ENCODE peak calls at places on chromosomes 16 and 17, in eight cellular contexts. One of them, this sample, is unnamed.

GRCh38 chr17:58308173-58308984 is 20.2 kb downstream of the TSPOAP1 start:
- DNase-seq in Panc1: no peak
- DNase-seq in transverse colon: no peak
- DNase-seq in BE2C: peak; percentile 62
- DNase-seq in endodermal cell: peak; percentile 96
- DNase-seq in kidney: peak; percentile 72
- DNase-seq in neuronal stem cell: no peak
- DNase-seq in CD8-positive, alpha-beta memory T cell: no peak
- DNase-seq in this sample: peak; percentile 28

GRCh38 chr16:12553191-12553590 is 250.5 kb downstream of the CPPED1 start:
- DNase-seq in Panc1: no peak
- DNase-seq in transverse colon: no peak
- DNase-seq in BE2C: no peak
- DNase-seq in endodermal cell: no peak
- DNase-seq in kidney: no peak
- DNase-seq in neuronal stem cell: no peak
- DNase-seq in CD8-positive, alpha-beta memory T cell: no peak
- DNase-seq in this sample: no peak

GRCh38 chr17:67477687-67478086 is 100.6 kb downstream of the PITPNC1 start:
- DNase-seq in Panc1: no peak
- DNase-seq in transverse colon: no peak
- DNase-seq in BE2C: no peak
- DNase-seq in endodermal cell: peak; percentile 45
- DNase-seq in kidney: no peak
- DNase-seq in neuronal stem cell: no peak
- DNase-seq in CD8-positive, alpha-beta memory T cell: no peak
- DNase-seq in this sample: no peak

GRCh38 chr17:49971848-49972485 is 3.0 kb downstream of the DLX4 start:
- DNase-seq in Panc1: no peak
- DNase-seq in transverse colon: no peak
- DNase-seq in BE2C: peak; percentile 47
- DNase-seq in endodermal cell: peak; percentile 83
- DNase-seq in kidney: peak; percentile 76
- DNase-seq in neuronal stem cell: no peak
- DNase-seq in CD8-positive, alpha-beta memory T cell: no peak
- DNase-seq in this sample: peak; percentile 71

GRCh38 chr16:11632455-11632921 is 35.8 kb upstream of the SNN start:
- DNase-seq in Panc1: no peak
- DNase-seq in transverse colon: peak; percentile 35
- DNase-seq in BE2C: no peak
- DNase-seq in endodermal cell: peak; percentile 57
- DNase-seq in kidney: peak; percentile 96
- DNase-seq in neuronal stem cell: peak; percentile 51
- DNase-seq in CD8-positive, alpha-beta memory T cell: no peak
- DNase-seq in this sample: no peak

GRCh38 chr17:12765544-12765943 is 23.8 kb upstream of the ARHGAP44 start:
- DNase-seq in Panc1: no peak
- DNase-seq in transverse colon: no peak
- DNase-seq in BE2C: no peak
- DNase-seq in endodermal cell: no peak
- DNase-seq in kidney: no peak
- DNase-seq in neuronal stem cell: no peak
- DNase-seq in CD8-positive, alpha-beta memory T cell: no peak
- DNase-seq in this sample: no peak

GRCh38 chr17:62916684-62917571 is 49.1 kb upstream of the TANC2 start:
- DNase-seq in Panc1: no peak
- DNase-seq in transverse colon: no peak
- DNase-seq in BE2C: no peak
- DNase-seq in endodermal cell: peak; percentile 21
- DNase-seq in kidney: no peak
- DNase-seq in neuronal stem cell: no peak
- DNase-seq in CD8-positive, alpha-beta memory T cell: no peak
- DNase-seq in this sample: no peak

GRCh38 chr16:56384074-56384721 is 41.1 kb downstream of the AMFR start:
- DNase-seq in Panc1: no peak
- DNase-seq in transverse colon: no peak
- DNase-seq in BE2C: no peak
- DNase-seq in endodermal cell: no peak
- DNase-seq in kidney: no peak
- DNase-seq in neuronal stem cell: no peak
- DNase-seq in CD8-positive, alpha-beta memory T cell: no peak
- DNase-seq in this sample: no peak

GRCh38 chr17:49146620-49147306 is 14.2 kb downstream of the B4GALNT2 start:
- DNase-seq in Panc1: peak; percentile 94
- DNase-seq in transverse colon: no peak
- DNase-seq in BE2C: no peak
- DNase-seq in endodermal cell: peak; percentile 20
- DNase-seq in kidney: no peak
- DNase-seq in neuronal stem cell: no peak
- DNase-seq in CD8-positive, alpha-beta memory T cell: no peak
- DNase-seq in this sample: no peak

GRCh38 chr17:77869041-77869595 is 89.4 kb upstream of the TNRC6C start:
- DNase-seq in Panc1: no peak
- DNase-seq in transverse colon: no peak
- DNase-seq in BE2C: no peak
- DNase-seq in endodermal cell: no peak
- DNase-seq in kidney: peak; percentile 43
- DNase-seq in neuronal stem cell: no peak
- DNase-seq in CD8-positive, alpha-beta memory T cell: no peak
- DNase-seq in this sample: no peak

GRCh38 chr16:1481906-1482835 is 6.6 kb downstream of the PTX4 start:
- DNase-seq in Panc1: no peak
- DNase-seq in transverse colon: no peak
- DNase-seq in BE2C: no peak
- DNase-seq in endodermal cell: no peak
- DNase-seq in kidney: peak; percentile 60
- DNase-seq in neuronal stem cell: no peak
- DNase-seq in CD8-positive, alpha-beta memory T cell: no peak
- DNase-seq in this sample: no peak

GRCh38 chr16:65600629-65601028 is 478.8 kb upstream of the CDH11 start:
- DNase-seq in Panc1: no peak
- DNase-seq in transverse colon: no peak
- DNase-seq in BE2C: no peak
- DNase-seq in endodermal cell: no peak
- DNase-seq in kidney: no peak
- DNase-seq in neuronal stem cell: no peak
- DNase-seq in CD8-positive, alpha-beta memory T cell: no peak
- DNase-seq in this sample: no peak

GRCh38 chr17:78429618-78429995 is 51.2 kb downstream of the PGS1 start:
- DNase-seq in Panc1: no peak
- DNase-seq in transverse colon: no peak
- DNase-seq in BE2C: no peak
- DNase-seq in endodermal cell: no peak
- DNase-seq in kidney: no peak
- DNase-seq in neuronal stem cell: no peak
- DNase-seq in CD8-positive, alpha-beta memory T cell: no peak
- DNase-seq in this sample: no peak

GRCh38 chr17:2745317-2746037 is 4.0 kb downstream of the CCDC92B start:
- DNase-seq in Panc1: no peak
- DNase-seq in transverse colon: no peak
- DNase-seq in BE2C: no peak
- DNase-seq in endodermal cell: no peak
- DNase-seq in kidney: no peak
- DNase-seq in neuronal stem cell: no peak
- DNase-seq in CD8-positive, alpha-beta memory T cell: no peak
- DNase-seq in this sample: no peak

GRCh38 chr17:2751482-2751881 is 2.0 kb upstream of the CCDC92B start:
- DNase-seq in Panc1: no peak
- DNase-seq in transverse colon: no peak
- DNase-seq in BE2C: no peak
- DNase-seq in endodermal cell: peak; percentile 74
- DNase-seq in kidney: no peak
- DNase-seq in neuronal stem cell: no peak
- DNase-seq in CD8-positive, alpha-beta memory T cell: no peak
- DNase-seq in this sample: no peak

GRCh38 chr17:2749784-2750181 is 331 bp upstream of the CCDC92B start:
- DNase-seq in Panc1: no peak
- DNase-seq in transverse colon: peak; percentile 78
- DNase-seq in BE2C: peak; percentile 80
- DNase-seq in endodermal cell: peak; percentile 98
- DNase-seq in kidney: peak; percentile 89
- DNase-seq in neuronal stem cell: peak; percentile 85
- DNase-seq in CD8-positive, alpha-beta memory T cell: peak; percentile 64
- DNase-seq in this sample: peak; percentile 85

GRCh38 chr17:2750721-2751120 is 1.3 kb upstream of the CCDC92B start:
- DNase-seq in Panc1: no peak
- DNase-seq in transverse colon: no peak
- DNase-seq in BE2C: no peak
- DNase-seq in endodermal cell: no peak
- DNase-seq in kidney: no peak
- DNase-seq in neuronal stem cell: no peak
- DNase-seq in CD8-positive, alpha-beta memory T cell: no peak
- DNase-seq in this sample: no peak

GRCh38 chr17:2749058-2749783 is at the start of gene CCDC92B:
- DNase-seq in Panc1: no peak
- DNase-seq in transverse colon: no peak
- DNase-seq in BE2C: peak; percentile 31
- DNase-seq in endodermal cell: peak; percentile 74
- DNase-seq in kidney: no peak
- DNase-seq in neuronal stem cell: peak; percentile 15
- DNase-seq in CD8-positive, alpha-beta memory T cell: no peak
- DNase-seq in this sample: no peak
- H3K4me3 ChIP-seq in Panc1: peak within 1 kb of the TSS; percentile 27
- H3K4me3 ChIP-seq in transverse colon: no peak within 1 kb of the TSS
- H3K4me3 ChIP-seq in BE2C: peak within 1 kb of the TSS; percentile 59
- H3K4me3 ChIP-seq in endodermal cell: peak within 1 kb of the TSS; percentile 58
- H3K4me3 ChIP-seq in kidney: no peak within 1 kb of the TSS
- H3K4me3 ChIP-seq in neuronal stem cell: peak within 1 kb of the TSS; percentile 7
- H3K4me3 ChIP-seq in CD8-positive, alpha-beta memory T cell: no peak within 1 kb of the TSS
- H3K4me3 ChIP-seq in this sample: no peak within 1 kb of the TSS

DNA sequence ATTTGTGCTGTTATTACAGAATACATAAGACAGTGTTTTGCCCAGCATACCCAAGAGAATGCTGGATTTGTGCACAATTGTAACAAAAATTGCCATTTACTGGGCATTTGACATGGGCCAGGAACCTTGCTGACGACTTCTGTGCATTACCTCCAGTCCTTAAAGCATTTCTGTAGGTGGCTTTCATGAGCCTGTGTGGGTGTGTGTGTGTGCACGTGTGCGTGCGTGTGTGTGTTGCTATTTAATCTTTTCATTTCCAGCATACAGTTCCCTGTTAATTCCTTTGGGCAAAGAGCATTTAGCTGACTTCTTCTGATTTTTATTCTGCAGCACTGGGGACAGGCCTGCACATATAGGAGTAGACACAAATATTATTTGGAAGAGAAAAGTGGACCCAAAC is 134.4 kb downstream of the CYLD start:
- DNase-seq in Panc1: no peak
- DNase-seq in transverse colon: no peak
- DNase-seq in BE2C: no peak
- DNase-seq in endodermal cell: no peak
- DNase-seq in kidney: no peak
- DNase-seq in neuronal stem cell: no peak
- DNase-seq in CD8-positive, alpha-beta memory T cell: no peak
- DNase-seq in this sample: no peak
- H3K4me1 ChIP-seq in Panc1: no peaks in the 10 kb centered on the region
- H3K4me1 ChIP-seq in transverse colon: no peaks in the 10 kb centered on the region
- H3K4me1 ChIP-seq in BE2C: no peaks in the 10 kb centered on the region
- H3K4me1 ChIP-seq in endodermal cell: peaks cover 4% of the 10 kb centered on the region
- H3K4me1 ChIP-seq in kidney: no peaks in the 10 kb centered on the region
- H3K4me1 ChIP-seq in neuronal stem cell: peaks cover 3% of the 10 kb centered on the region
- H3K4me1 ChIP-seq in CD8-positive, alpha-beta memory T cell: no peaks in the 10 kb centered on the region
- H3K4me1 ChIP-seq in this sample: no peaks in the 10 kb centered on the region

DNA sequence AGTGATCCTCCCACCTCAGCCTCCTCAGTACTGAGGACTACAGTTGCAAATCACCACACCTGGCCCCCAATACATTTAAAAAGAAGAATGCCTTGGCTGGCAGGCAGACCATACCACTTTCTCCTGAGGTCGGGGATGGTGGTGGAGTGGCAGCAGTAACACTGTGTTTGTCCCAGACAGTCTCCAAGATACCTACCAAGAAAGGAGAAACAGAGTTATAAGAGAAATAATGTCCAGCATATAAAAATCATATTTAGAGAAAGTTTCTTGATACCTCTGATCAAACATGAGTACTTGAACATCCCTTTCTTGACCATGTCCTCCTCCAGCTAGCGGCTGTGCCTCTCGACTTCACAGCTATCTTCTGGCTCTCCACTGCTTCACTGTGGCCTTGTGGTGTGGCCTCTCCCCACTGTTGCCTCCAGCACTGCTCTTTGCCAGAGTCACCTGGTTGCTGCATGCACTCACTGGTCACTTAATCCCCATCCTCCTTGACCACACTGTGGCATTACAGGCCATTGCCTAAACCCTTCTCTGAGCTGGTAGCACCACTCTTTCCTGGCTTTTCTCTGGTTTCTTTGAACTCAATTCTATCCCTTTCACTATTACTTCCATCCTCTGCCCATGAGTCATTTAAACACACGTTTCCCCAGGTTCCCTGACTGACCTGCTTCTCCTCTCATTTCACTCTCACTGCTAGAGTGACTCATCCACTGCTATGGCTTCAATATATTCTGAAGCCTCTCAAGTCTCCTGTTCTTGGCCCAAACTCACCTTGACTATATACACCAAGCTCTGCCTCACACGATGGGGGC is 45.2 kb downstream of the XPO6 start:
- DNase-seq in Panc1: no peak
- DNase-seq in transverse colon: no peak
- DNase-seq in BE2C: no peak
- DNase-seq in endodermal cell: no peak
- DNase-seq in kidney: no peak
- DNase-seq in neuronal stem cell: no peak
- DNase-seq in CD8-positive, alpha-beta memory T cell: no peak
- DNase-seq in this sample: no peak
- H3K36me3 ChIP-seq in Panc1: peaks cover 21% of the 10 kb centered on the region
- H3K36me3 ChIP-seq in transverse colon: peaks cover 36% of the 10 kb centered on the region
- H3K36me3 ChIP-seq in BE2C: peaks cover 62% of the 10 kb centered on the region
- H3K36me3 ChIP-seq in endodermal cell: peaks cover 48% of the 10 kb centered on the region
- H3K36me3 ChIP-seq in kidney: peaks cover 26% of the 10 kb centered on the region
- H3K36me3 ChIP-seq in neuronal stem cell: peaks cover 19% of the 10 kb centered on the region
- H3K36me3 ChIP-seq in CD8-positive, alpha-beta memory T cell: peaks cover 20% of the 10 kb centered on the region
- H3K36me3 ChIP-seq in this sample: peaks cover 42% of the 10 kb centered on the region

GRCh38 chr16:89094252-89094901 is 725 bp downstream of the ACSF3 start:
- DNase-seq in Panc1: no peak
- DNase-seq in transverse colon: peak; percentile 39
- DNase-seq in BE2C: no peak
- DNase-seq in endodermal cell: peak; percentile 68
- DNase-seq in kidney: peak; percentile 80
- DNase-seq in neuronal stem cell: no peak
- DNase-seq in CD8-positive, alpha-beta memory T cell: no peak
- DNase-seq in this sample: peak; percentile 53

GRCh38 chr16:89096768-89097527 is 3.3 kb downstream of the ACSF3 start:
- DNase-seq in Panc1: no peak
- DNase-seq in transverse colon: no peak
- DNase-seq in BE2C: no peak
- DNase-seq in endodermal cell: no peak
- DNase-seq in kidney: no peak
- DNase-seq in neuronal stem cell: no peak
- DNase-seq in CD8-positive, alpha-beta memory T cell: peak; percentile 47
- DNase-seq in this sample: no peak

GRCh38 chr16:89093602-89094251 is at the start of gene ACSF3:
- DNase-seq in Panc1: no peak
- DNase-seq in transverse colon: peak; percentile 65
- DNase-seq in BE2C: peak; percentile 70
- DNase-seq in endodermal cell: peak; percentile 70
- DNase-seq in kidney: peak; percentile 90
- DNase-seq in neuronal stem cell: peak; percentile 40
- DNase-seq in CD8-positive, alpha-beta memory T cell: peak; percentile 45
- DNase-seq in this sample: peak; percentile 21

GRCh38 chr16:89096042-89096717 is 2.5 kb downstream of the ACSF3 start:
- DNase-seq in Panc1: no peak
- DNase-seq in transverse colon: no peak
- DNase-seq in BE2C: no peak
- DNase-seq in endodermal cell: no peak
- DNase-seq in kidney: no peak
- DNase-seq in neuronal stem cell: no peak
- DNase-seq in CD8-positive, alpha-beta memory T cell: no peak
- DNase-seq in this sample: no peak

GRCh38 chr16:89095401-89095974 is 1.8 kb downstream of the ACSF3 start:
- DNase-seq in Panc1: no peak
- DNase-seq in transverse colon: no peak
- DNase-seq in BE2C: no peak
- DNase-seq in endodermal cell: no peak
- DNase-seq in kidney: no peak
- DNase-seq in neuronal stem cell: no peak
- DNase-seq in CD8-positive, alpha-beta memory T cell: no peak
- DNase-seq in this sample: no peak
- H3K4me3 ChIP-seq in Panc1: no peak overlapping the region
- H3K4me3 ChIP-seq in transverse colon: no peak overlapping the region
- H3K4me3 ChIP-seq in BE2C: no peak overlapping the region
- H3K4me3 ChIP-seq in endodermal cell: no peak overlapping the region
- H3K4me3 ChIP-seq in kidney: no peak overlapping the region
- H3K4me3 ChIP-seq in neuronal stem cell: peak overlapping the region; percentile 75
- H3K4me3 ChIP-seq in CD8-positive, alpha-beta memory T cell: no peak overlapping the region
- H3K4me3 ChIP-seq in this sample: no peak overlapping the region